ENCODE peak calls at places on chromosome 20, in eight cellular contexts. U is heart left ventricle; R is gastrocnemius medialis; P is heart right ventricle; H is mammary epithelial cell; G is CD8-positive, alpha-beta memory T cell; Q is CD4-positive, alpha-beta memory T cell; B is hepatocyte. W is an unnamed sample.
A peak's percentile ranks its signal among the peaks of the same experiment; 100 is the strongest.

GRCh38 chr20:46020515-46020914 is 8.5 kb upstream of the SLC12A5 start:
- DNase-seq in H (no peak), B (no peak), G (no peak), R (no peak), U (no peak), Q (no peak), P (no peak), W (no peak)

GRCh38 chr20:40532103-40532502 is 156.9 kb downstream of the MAFB start:
- DNase-seq in U (no peak), P (no peak), H (peak; percentile 32), B (no peak), Q (no peak), R (no peak), G (no peak), W (no peak)

GRCh38 chr20:45343867-45344721 is 4.1 kb downstream of the SDC4 start:
- DNase-seq in G (no peak), Q (no peak), P (no peak), R (peak; percentile 64), U (no peak), H (peak; percentile 91), B (peak; percentile 85), W (no peak)

GRCh38 chr20:52340036-52340634 is 148.6 kb upstream of the ZFP64 start:
- DNase-seq in Q (no peak), R (no peak), H (no peak), B (no peak), G (no peak), P (no peak), U (no peak), W (no peak)

GRCh38 chr20:35008411-35009342 is 53.0 kb downstream of the MYH7B start:
- DNase-seq in R (peak; percentile 87), B (no peak), P (no peak), H (no peak), G (no peak), U (no peak), Q (no peak), W (no peak)

GRCh38 chr20:46715292-46715756 is 5.9 kb downstream of the SLC2A10 start:
- DNase-seq in Q (no peak), B (peak; percentile 70), G (no peak), U (no peak), P (no peak), R (no peak), H (no peak), W (no peak)

GRCh38 chr20:30912006-30912660 is 345.3 kb upstream of the DEFB115 start:
- DNase-seq in U (no peak), Q (no peak), H (no peak), B (no peak), R (no peak), G (no peak), P (no peak), W (peak; percentile 79)

GRCh38 chr20:45036044-45036755 is 64.7 kb downstream of the KCNS1 start:
- DNase-seq in Q (peak; percentile 41), H (peak; percentile 74), R (no peak), B (no peak), G (no peak), P (no peak), U (no peak), W (no peak)

GRCh38 chr20:59001068-59001448 is 6.0 kb downstream of the CTSZ start:
- DNase-seq in H (no peak), G (no peak), U (no peak), P (no peak), B (no peak), R (no peak), Q (no peak), W (no peak)

GRCh38 chr20:63537525-63538203 is 488 bp upstream of the PTK6 start:
- DNase-seq in G (peak; percentile 86), B (peak; percentile 93), P (peak; percentile 87), R (peak; percentile 54), H (peak; percentile 93), U (peak; percentile 80), Q (peak; percentile 95), W (peak; percentile 76)

GRCh38 chr20:3340443-3340842 is 67.0 kb downstream of the DNAAF9 start:
- DNase-seq in Q (no peak), H (no peak), P (peak; percentile 78), R (peak; percentile 36), B (no peak), U (peak; percentile 84), G (no peak), W (no peak)

GRCh38 chr20:45347936-45348809 is at the start of gene SDC4:
- DNase-seq in H (peak; percentile 84), Q (peak; percentile 65), P (peak; percentile 78), U (peak; percentile 74), G (peak; percentile 45), B (peak; percentile 87), R (peak; percentile 65), W (peak; percentile 35)

GRCh38 chr20:4922186-4922585 is 79.1 kb downstream of the SLC23A2 start:
- DNase-seq in B (no peak), Q (no peak), R (no peak), H (no peak), P (no peak), U (no peak), G (no peak), W (no peak)

GRCh38 chr20:63090052-63090451 is 83.3 kb upstream of the BHLHE23 start:
- DNase-seq in B (no peak), G (no peak), U (no peak), R (no peak), Q (no peak), P (no peak), H (no peak), W (no peak)

GRCh38 chr20:50331469-50332251 is 141.0 kb downstream of the CEBPB start:
- DNase-seq in H (peak; percentile 48), Q (no peak), G (no peak), P (no peak), R (no peak), U (no peak), B (no peak), W (no peak)
- H3K4me3 ChIP-seq in H (no peak overlapping the region), Q (no peak overlapping the region), G (no peak overlapping the region), P (no peak overlapping the region), R (no peak overlapping the region), U (no peak overlapping the region), B (no peak overlapping the region), W (no peak overlapping the region)

GRCh38 chr20:19976595-19977372 is 40.4 kb upstream of the NAA20 start:
- DNase-seq in U (peak; percentile 72), R (no peak), H (peak; percentile 77), P (peak; percentile 57), B (peak; percentile 62), G (no peak), Q (no peak), W (peak; percentile 69)

GRCh38 chr20:19974621-19975435 is 42.3 kb upstream of the NAA20 start:
- DNase-seq in P (peak; percentile 85), H (peak; percentile 91), B (peak; percentile 85), Q (no peak), R (peak; percentile 82), G (no peak), U (peak; percentile 90), W (no peak)

GRCh38 chr20:19975901-19976300 is 41.3 kb upstream of the NAA20 start:
- DNase-seq in R (no peak), G (no peak), Q (no peak), P (no peak), B (no peak), H (peak; percentile 40), U (no peak), W (no peak)

GRCh38 chr20:19973920-19974620 is 43.1 kb upstream of the NAA20 start:
- DNase-seq in B (peak; percentile 60), G (no peak), H (peak; percentile 79), P (peak; percentile 63), Q (no peak), U (peak; percentile 64), R (peak; percentile 75), W (no peak)

GRCh38 chr20:19975436-19975799 is 41.7 kb upstream of the NAA20 start:
- DNase-seq in Q (no peak), B (no peak), P (no peak), R (peak; percentile 38), H (no peak), U (no peak), G (no peak), W (no peak)
- H3K4me1 ChIP-seq in Q (peaks cover 22% of the 10 kb centered on the region), B (peaks cover 42% of the 10 kb centered on the region), P (peaks cover 64% of the 10 kb centered on the region), R (peaks cover 67% of the 10 kb centered on the region), H (peaks cover 39% of the 10 kb centered on the region), U (peaks cover 61% of the 10 kb centered on the region), G (no peaks in the 10 kb centered on the region), W (peaks cover 11% of the 10 kb centered on the region)

DNA sequence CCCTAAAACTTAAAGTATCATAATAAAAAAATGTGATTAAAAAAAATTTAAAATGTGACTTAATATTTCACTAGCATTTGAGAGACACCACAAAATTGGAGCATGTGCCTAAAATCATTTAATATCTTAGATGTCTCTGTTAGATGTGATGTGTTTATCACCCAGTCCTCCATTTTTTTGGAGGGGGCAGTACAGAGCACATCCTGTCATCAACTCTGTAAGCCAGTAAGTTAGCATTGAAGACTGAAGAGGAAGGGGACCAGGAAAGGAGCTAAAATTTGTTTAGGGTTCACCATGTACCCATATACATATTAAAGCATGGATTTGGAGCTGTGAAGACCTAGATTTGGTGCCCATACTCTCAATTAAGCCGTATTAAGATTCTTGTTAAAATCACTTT is 30.7 kb upstream of the ADIG start:
- DNase-seq in B (no peak), Q (no peak), H (no peak), G (no peak), R (no peak), P (no peak), U (no peak), W (no peak)
- H3K36me3 ChIP-seq in B (no peaks in the 10 kb centered on the region), Q (peaks cover 47% of the 10 kb centered on the region), H (peaks cover 49% of the 10 kb centered on the region), G (peaks cover 68% of the 10 kb centered on the region), R (no peaks in the 10 kb centered on the region), P (peaks cover 70% of the 10 kb centered on the region), U (peaks cover 99% of the 10 kb centered on the region), W (peaks cover 26% of the 10 kb centered on the region)

GRCh38 chr20:21504323-21504722 is 9.5 kb downstream of the NKX2-2 start:
- DNase-seq in U (no peak), P (no peak), H (no peak), R (no peak), Q (no peak), B (no peak), G (no peak), W (no peak)

GRCh38 chr20:21508230-21509078 is 5.4 kb downstream of the NKX2-2 start:
- DNase-seq in R (no peak), U (no peak), H (no peak), P (no peak), G (no peak), Q (no peak), B (no peak), W (no peak)

GRCh38 chr20:21505161-21505809 is 8.6 kb downstream of the NKX2-2 start:
- DNase-seq in U (peak; percentile 36), Q (peak; percentile 66), P (peak; percentile 66), R (peak; percentile 20), H (peak; percentile 55), G (peak; percentile 71), B (peak; percentile 85), W (peak; percentile 93)

GRCh38 chr20:21507275-21508229 is 6.3 kb downstream of the NKX2-2 start:
- DNase-seq in Q (no peak), H (no peak), U (no peak), R (no peak), P (no peak), B (no peak), G (no peak), W (no peak)

DNA sequence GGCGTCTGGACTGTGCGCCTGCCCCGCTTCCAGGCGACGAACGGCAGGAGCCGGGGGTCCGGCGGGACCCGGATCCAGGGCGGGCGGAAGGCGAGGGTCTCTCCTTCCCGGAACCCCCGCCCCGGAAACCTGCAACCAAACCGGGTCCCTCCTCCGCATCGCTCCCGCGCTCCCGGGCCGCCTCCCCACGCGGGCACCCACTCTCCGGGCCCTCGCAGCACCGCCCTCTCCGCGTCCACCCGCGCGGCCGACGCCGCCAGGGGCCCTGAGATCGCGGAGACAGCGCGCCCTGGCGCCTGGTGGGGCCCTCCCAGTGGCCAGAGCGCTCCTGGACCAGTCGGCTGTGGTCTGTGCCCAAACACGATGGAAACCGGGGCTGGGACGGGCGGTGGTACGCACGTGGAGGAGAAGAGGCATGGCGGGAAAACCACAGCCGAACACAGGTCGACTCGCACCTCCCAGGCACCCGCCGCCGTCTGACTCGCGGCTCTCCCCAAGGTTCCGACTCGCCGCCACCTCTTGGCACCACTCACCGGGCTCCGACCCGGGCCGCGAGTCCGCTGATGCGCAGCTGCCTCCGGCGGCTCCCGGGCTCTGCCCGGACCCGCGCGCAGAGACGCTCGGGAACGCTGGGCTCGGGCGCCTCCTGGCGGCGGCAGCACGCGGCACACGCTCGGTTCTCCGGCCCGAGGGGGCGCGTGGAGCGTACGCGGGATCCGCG is 7.9 kb downstream of the NKX2-2 start:
- DNase-seq in H (peak; percentile 63), R (no peak), U (no peak), B (peak; percentile 79), Q (no peak), P (peak; percentile 57), G (peak; percentile 46), W (no peak)
- H3K4me3 ChIP-seq in H (peak overlapping the region; percentile 67), R (peak overlapping the region; percentile 51), U (peak overlapping the region; percentile 57), B (peak overlapping the region; percentile 45), Q (no peak overlapping the region), P (peak overlapping the region; percentile 51), G (peak overlapping the region; percentile 41), W (peak overlapping the region; percentile 62)